ENCODE peak calls at places on chromosomes 2 and 18, in four cellular contexts. J is neural progenitor cell, F is PC-3, G is tibial artery. L is an unnamed sample. For H3K4me1, the result is how much of the 10 kb centered on the place peaks cover.

GRCh38 chr2:203394519-203395227 is 66.5 kb downstream of the ABI2 start:
- DNase-seq in J (peak), F (no peak), G (no peak), L (no peak)

GRCh38 chr18:23593720-23594119 is 7.4 kb upstream of the NPC1 start:
- DNase-seq in G (no peak), J (no peak), F (peak), L (no peak)

GRCh38 chr2:59182249-59182648 is 941.1 kb upstream of the FANCL start:
- DNase-seq in G (no peak), J (peak), F (peak), L (no peak)

GRCh38 chr2:60446413-60447358 is 106.8 kb downstream of the BCL11A start:
- DNase-seq in G (no peak), F (no peak), J (no peak), L (no peak)

GRCh38 chr2:6923319-6923718 is 6.1 kb downstream of the RNF144A start:
- DNase-seq in G (no peak), J (no peak), F (no peak), L (no peak)

GRCh38 chr2:191165190-191165643 is 14.4 kb upstream of the STAT4 start:
- DNase-seq in F (peak), J (peak), G (no peak), L (no peak)

GRCh38 chr18:23106575-23106974 is 28.7 kb upstream of the CABLES1 start:
- DNase-seq in J (no peak), F (peak), G (peak), L (no peak)

GRCh38 chr2:118146315-118147283 is 58.3 kb downstream of the INSIG2 start:
- DNase-seq in J (no peak), F (no peak), G (no peak), L (no peak)

GRCh38 chr2:110770696-110771425 is 38.5 kb downstream of the ACOXL start:
- DNase-seq in F (peak), G (no peak), J (peak), L (no peak)
- H3K27ac ChIP-seq in F (no peak), G (no peak), J (no peak), L (no peak)

DNA sequence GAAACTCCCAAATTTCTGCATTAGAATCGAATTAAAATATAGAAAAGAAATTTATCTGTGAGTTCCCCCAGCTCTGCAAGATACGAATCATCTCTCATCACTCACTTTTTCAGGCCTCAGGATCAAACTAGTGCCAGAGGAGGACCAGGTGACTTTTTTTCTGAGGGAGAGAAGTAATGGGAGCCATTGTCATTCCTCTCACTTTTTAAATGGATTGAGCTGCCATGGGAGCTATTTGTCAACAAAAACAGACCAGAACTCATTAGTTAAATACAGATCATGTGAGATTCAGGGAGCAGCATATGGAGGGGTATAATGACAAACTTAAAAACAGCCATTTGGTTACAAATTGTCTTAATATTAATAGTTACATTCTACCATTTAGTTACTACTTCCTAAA is 594.4 kb downstream of the DPP10 start:
- DNase-seq in J (no peak), G (no peak), F (no peak), L (no peak)
- H3K4me1 ChIP-seq in J (under half), G (under half), F (under half), L (under half)

GRCh38 chr18:8949206-8949605 is 153.3 kb upstream of the NDUFV2 start:
- DNase-seq in F (no peak), G (no peak), J (no peak), L (no peak)
- H3K4me3 ChIP-seq in F (peak), G (no peak), J (no peak), L (no peak)

DNA sequence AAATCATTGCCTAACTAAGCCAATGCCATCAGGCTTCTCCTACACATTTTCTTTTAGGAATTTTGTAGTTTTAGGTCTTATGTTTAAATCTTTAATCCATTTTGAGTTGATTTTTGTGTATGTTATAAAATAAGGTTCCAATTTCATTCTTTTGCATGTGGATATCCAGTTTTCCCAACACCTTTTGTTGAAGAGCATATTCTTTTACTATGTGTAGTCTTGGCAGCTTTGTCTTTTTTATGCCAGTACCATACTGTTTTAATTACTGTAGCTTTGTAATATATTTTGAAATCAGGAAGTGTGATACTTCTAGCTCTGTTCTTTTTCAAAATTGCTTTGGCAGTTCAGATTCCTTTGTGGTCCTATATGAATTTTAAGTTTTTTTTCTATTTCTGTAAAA is 11.0 kb downstream of the FASTKD2 start:
- DNase-seq in F (no peak), G (no peak), J (no peak), L (no peak)
- H3K27ac ChIP-seq in F (no peak), G (no peak), J (no peak), L (no peak)

DNA sequence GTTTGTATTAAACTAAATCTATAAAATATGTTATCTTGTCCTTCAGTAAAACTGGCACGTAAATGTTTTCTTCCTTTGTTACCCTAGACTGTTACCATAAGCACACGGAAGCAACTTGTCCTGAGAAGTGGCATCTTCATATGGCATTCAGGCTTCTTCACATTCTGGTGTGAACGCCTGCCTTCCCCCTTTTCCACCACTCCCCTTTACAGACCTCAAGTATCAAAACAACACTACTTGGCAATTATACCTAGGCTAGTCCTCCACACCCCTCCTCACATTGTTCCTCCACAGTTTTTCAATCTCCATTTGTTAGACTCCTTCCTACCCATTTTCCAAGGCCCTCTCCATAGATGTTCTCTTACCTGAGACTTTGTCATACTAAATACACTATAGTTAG is 2.9 kb downstream of the MEX3C start:
- DNase-seq in F (no peak), G (no peak), J (peak), L (no peak)
- H3K4me1 ChIP-seq in F (under half), G (under half), J (under half), L (under half)

L was measured in effector memory CD4-positive, alpha-beta T cell.